ENCODE peak calls at places on chromosomes 13 and 19, in seven cellular contexts. Z is putamen, E is HFFc6, A is AG09319, C is ovary, W is GM13976, T is memory B cell. B is an unnamed sample.

GRCh38 chr13:44293908-44294735 is 79.5 kb upstream of the SERP2 start:
- DNase-seq in Z (no peak), E (peak), A (no peak), C (no peak), W (no peak), T (no peak), B (no peak)

GRCh38 chr19:38013913-38014575 is 107.0 kb downstream of the SIPA1L3 start:
- DNase-seq in Z (no peak), E (no peak), A (no peak), C (no peak), W (no peak), T (no peak), B (no peak)

GRCh38 chr13:100550433-100550832 is 38.2 kb downstream of the GGACT start:
- DNase-seq in Z (no peak), E (peak), A (peak), C (peak), W (no peak), T (no peak), B (no peak)

GRCh38 chr19:58351558-58351878 is 1.8 kb downstream of the A1BG start:
- DNase-seq in Z (no peak), E (no peak), A (no peak), C (no peak), W (no peak), T (no peak), B (no peak)

GRCh38 chr19:35059006-35059798 is 17.7 kb downstream of the HPN start:
- DNase-seq in Z (no peak), E (no peak), A (no peak), C (no peak), W (no peak), T (no peak), B (no peak)

GRCh38 chr19:54364775-54365257 is at the start of gene LAIR1:
- DNase-seq in Z (no peak), E (no peak), A (no peak), C (no peak), W (no peak), T (no peak), B (no peak)

GRCh38 chr19:29893606-29894284 is 48.3 kb upstream of the URI1 start:
- DNase-seq in Z (no peak), E (no peak), A (no peak), C (no peak), W (no peak), T (no peak), B (no peak)

GRCh38 chr13:88303605-88304004 is 632.4 kb downstream of the SLITRK5 start:
- DNase-seq in Z (no peak), E (no peak), A (no peak), C (no peak), W (no peak), T (no peak), B (no peak)

GRCh38 chr13:65085977-65086376 is 2144.2 kb downstream of the PCDH9 start:
- DNase-seq in Z (no peak), E (no peak), A (no peak), C (no peak), W (no peak), T (no peak), B (no peak)

GRCh38 chr19:49929611-49930482 is 543 bp upstream of the NUP62 start:
- DNase-seq in Z (peak), E (peak), A (peak), C (peak), W (peak), T (peak), B (peak)

GRCh38 chr19:46696052-46696451 is 20.9 kb downstream of the PRKD2 start:
- DNase-seq in Z (no peak), E (no peak), A (no peak), C (no peak), W (no peak), T (no peak), B (no peak)

GRCh38 chr13:84917252-84917878 is 881.9 kb downstream of the SLITRK6 start:
- DNase-seq in Z (peak), E (no peak), A (no peak), C (no peak), W (peak), T (no peak), B (no peak)

GRCh38 chr13:90723381-90723780 is 624.1 kb upstream of the MIR17HG start:
- DNase-seq in Z (no peak), E (no peak), A (no peak), C (no peak), W (no peak), T (no peak), B (no peak)

GRCh38 chr19:45470147-45471081 is 2.6 kb downstream of the FOSB start:
- DNase-seq in Z (no peak), E (peak), A (peak), C (peak), W (no peak), T (peak), B (no peak)

GRCh38 chr19:35151273-35152065 is 3.1 kb upstream of the FXYD5 start:
- DNase-seq in Z (no peak), E (no peak), A (no peak), C (no peak), W (no peak), T (no peak), B (no peak)

GRCh38 chr13:71249031-71249430 is 618.0 kb downstream of the DACH1 start:
- DNase-seq in Z (no peak), E (no peak), A (no peak), C (no peak), W (no peak), T (no peak), B (no peak)

GRCh38 chr13:39777527-39778061 is 122.1 kb downstream of the COG6 start:
- DNase-seq in Z (no peak), E (peak), A (peak), C (no peak), W (no peak), T (no peak), B (no peak)

GRCh38 chr13:92197669-92198068 is 799.2 kb downstream of the GPC5 start:
- DNase-seq in Z (no peak), E (no peak), A (no peak), C (no peak), W (no peak), T (no peak), B (no peak)

GRCh38 chr19:29697523-29698261 is 17.4 kb downstream of the C19orf12 start:
- DNase-seq in Z (no peak), E (no peak), A (no peak), C (no peak), W (no peak), T (no peak), B (no peak)

GRCh38 chr19:14536926-14537692 is 7.7 kb downstream of the TECR start:
- DNase-seq in Z (no peak), E (no peak), A (no peak), C (peak), W (peak), T (no peak), B (peak)

GRCh38 chr19:49469828-49470614 is 4.0 kb upstream of the FLT3LG start:
- DNase-seq in Z (no peak), E (no peak), A (no peak), C (no peak), W (peak), T (peak), B (peak)

GRCh38 chr13:45781553-45782326 is 69.8 kb downstream of the SIAH3 start:
- DNase-seq in Z (no peak), E (no peak), A (no peak), C (no peak), W (no peak), T (no peak), B (no peak)

GRCh38 chr13:46622013-46622917 is 69.3 kb downstream of the LRCH1 start:
- DNase-seq in Z (no peak), E (no peak), A (no peak), C (no peak), W (no peak), T (no peak), B (no peak)

GRCh38 chr13:113874579-113875428 is 10.9 kb upstream of the GAS6 start:
- DNase-seq in Z (no peak), E (no peak), A (no peak), C (no peak), W (no peak), T (no peak), B (no peak)

GRCh38 chr19:45296365-45296764 is 26.3 kb downstream of the CKM start:
- DNase-seq in Z (no peak), E (no peak), A (no peak), C (no peak), W (no peak), T (no peak), B (no peak)

GRCh38 chr19:35488677-35489076 is 1.6 kb downstream of the KRTDAP start:
- DNase-seq in Z (no peak), E (no peak), A (no peak), C (no peak), W (no peak), T (no peak), B (no peak)

GRCh38 chr19:10568444-10568825 is 344 bp downstream of the CDKN2D start:
- DNase-seq in Z (no peak), E (no peak), A (no peak), C (no peak), W (no peak), T (no peak), B (no peak)

GRCh38 chr19:55146648-55147218 is 2.3 kb downstream of the TNNT1 start:
- DNase-seq in Z (no peak), E (no peak), A (no peak), C (no peak), W (no peak), T (no peak), B (no peak)